ENCODE peak calls at places on chromosomes 12 and 14, in four cellular contexts. U is neuronal stem cell, S is lung, E is uterus. L is an unnamed sample. For H3K36me3, the result is how much of the 10 kb centered on the place peaks cover.

GRCh38 chr12:65965358-65965757 is 141.1 kb downstream of the HMGA2 start:
- DNase-seq in S (no peak), E (no peak), U (no peak), L (no peak)

GRCh38 chr12:114835031-114835430 is 151.1 kb upstream of the TBX3 start:
- DNase-seq in E (no peak), S (no peak), U (no peak), L (no peak)

GRCh38 chr12:66036317-66036716 is 94.2 kb downstream of the LLPH start:
- DNase-seq in E (peak), U (no peak), S (no peak), L (peak)

GRCh38 chr12:120642086-120642485 is 1.7 kb downstream of the CABP1 start:
- DNase-seq in E (no peak), S (no peak), U (no peak), L (no peak)

GRCh38 chr12:48999371-49000131 is at the start of gene DDN:
- DNase-seq in S (no peak), U (no peak), E (no peak), L (peak)

GRCh38 chr12:114682101-114682919 is 1.7 kb downstream of the TBX3 start:
- DNase-seq in E (no peak), S (no peak), U (no peak), L (no peak)

GRCh38 chr12:102950107-102950949 is 7.1 kb upstream of the ASCL1 start:
- DNase-seq in U (no peak), S (no peak), E (no peak), L (no peak)

GRCh38 chr12:50234347-50234746 is 49.0 kb downstream of the LIMA1 start:
- DNase-seq in U (no peak), E (no peak), S (no peak), L (no peak)

GRCh38 chr12:18595406-18595805 is 142.4 kb downstream of the PLCZ1 start:
- DNase-seq in U (no peak), S (no peak), E (no peak), L (no peak)

GRCh38 chr14:49549881-49550280 is 36.3 kb downstream of the RPS29 start:
- DNase-seq in U (no peak), E (no peak), S (no peak), L (no peak)

GRCh38 chr12:27573972-27574371 is 50.0 kb downstream of the PPFIBP1 start:
- DNase-seq in E (no peak), U (no peak), S (no peak), L (no peak)

GRCh38 chr12:106527356-106527755 is 55.4 kb upstream of the RFX4 start:
- DNase-seq in U (no peak), E (no peak), S (no peak), L (peak)

GRCh38 chr14:91339606-91340369 is 77.8 kb downstream of the CCDC88C start:
- DNase-seq in S (no peak), E (no peak), U (no peak), L (no peak)
- H3K36me3 ChIP-seq in S (under half), E (under half), U (half or more), L (under half)

GRCh38 chr12:91419809-91420208 is 237.2 kb upstream of the DCN start:
- DNase-seq in S (no peak), U (no peak), E (no peak), L (no peak)
- H3K36me3 ChIP-seq in S (under half), U (under half), E (under half), L (under half)

GRCh38 chr12:21642707-21643389 is 14.8 kb downstream of the LDHB start:
- DNase-seq in E (no peak), U (no peak), S (no peak), L (peak)
- H3K36me3 ChIP-seq in E (under half), U (half or more), S (under half), L (half or more)

DNA sequence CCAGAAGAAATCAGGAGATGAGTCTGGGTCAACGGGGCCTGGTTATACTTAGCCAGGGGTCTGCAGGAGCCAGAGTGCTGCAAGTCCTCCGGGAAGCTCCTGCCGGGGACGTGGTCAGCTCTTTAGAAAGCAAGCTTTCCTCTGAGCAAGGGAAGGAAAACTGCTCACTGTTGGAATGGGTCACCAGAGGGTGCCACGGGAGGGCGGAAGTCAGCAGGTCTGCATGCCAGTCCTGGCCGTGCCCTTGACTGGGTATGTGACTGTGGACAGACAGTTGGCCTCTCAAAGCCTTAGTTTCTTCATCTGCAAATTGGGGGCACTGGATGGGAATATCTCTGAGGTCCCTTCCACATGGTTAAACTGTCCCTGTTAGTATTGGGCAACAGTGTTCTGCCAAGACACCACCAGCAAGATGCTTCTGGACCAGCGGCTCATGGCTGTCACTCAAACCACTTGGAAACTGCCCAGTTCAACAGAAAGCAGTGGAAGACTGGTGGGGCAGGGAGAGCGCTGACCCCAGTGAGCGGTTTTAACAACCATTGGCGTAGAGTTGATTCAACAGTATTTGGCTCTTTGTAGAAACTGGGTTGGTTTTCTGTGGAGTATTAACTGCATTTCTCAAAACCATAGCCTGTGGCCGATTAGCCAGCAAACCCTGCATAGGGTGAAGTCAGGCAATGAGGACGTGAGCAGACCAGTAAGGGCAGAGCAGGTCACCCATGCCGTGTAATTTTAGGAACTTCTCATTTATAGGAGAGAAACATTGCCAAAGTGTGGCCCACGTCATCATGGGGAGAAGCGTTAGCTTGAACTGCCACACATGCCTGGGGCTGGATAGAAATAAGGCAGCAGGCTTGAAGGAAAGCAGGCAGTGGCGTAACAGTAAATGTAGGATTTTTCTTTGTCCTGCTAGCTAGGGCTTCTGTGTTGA is 163.9 kb upstream of the PRMT8 start:
- DNase-seq in S (no peak), U (no peak), E (no peak), L (no peak)
- H3K36me3 ChIP-seq in S (under half), U (under half), E (under half), L (under half)

GRCh38 chr14:94126800-94127199 is 2.6 kb downstream of the IFI27L2 start:
- DNase-seq in E (no peak), S (no peak), U (no peak), L (no peak)

GRCh38 chr14:94129758-94130414 is 482 bp upstream of the IFI27L2 start:
- DNase-seq in S (no peak), E (peak), U (peak), L (peak)

GRCh38 chr14:94127330-94127729 is 2.1 kb downstream of the IFI27L2 start:
- DNase-seq in U (no peak), E (no peak), S (no peak), L (no peak)

GRCh38 chr14:94129111-94129757 is at the start of gene IFI27L2:
- DNase-seq in E (peak), S (peak), U (peak), L (peak)

GRCh38 chr14:94128216-94128839 is 1.1 kb downstream of the IFI27L2 start:
- DNase-seq in S (no peak), U (no peak), E (no peak), L (no peak)
- H3K36me3 ChIP-seq in S (under half), U (under half), E (under half), L (under half)

L was measured in cardiac muscle cell.